ENCODE peak calls at places on chromosome 15, in nine cellular contexts. F, M, W, H, L, G, P, O and D are unnamed samples.

GRCh38 chr15:91192285-91193058 is 92.4 kb downstream of the SV2B start:
- DNase-seq in F (no peak), M (no peak), W (no peak), H (no peak), L (no peak), G (no peak), P (no peak), O (no peak), D (no peak)

GRCh38 chr15:69627548-69628158 is 175.0 kb downstream of the RPLP1 start:
- DNase-seq in F (no peak), M (no peak), W (no peak), H (no peak), L (no peak), G (no peak), P (no peak), O (no peak), D (no peak)

GRCh38 chr15:86608461-86608860 is 528.8 kb downstream of the AGBL1 start:
- DNase-seq in F (no peak), M (no peak), W (no peak), H (no peak), L (no peak), G (no peak), P (peak), O (peak), D (peak)

GRCh38 chr15:98561169-98561941 is 87.0 kb upstream of the IGF1R start:
- DNase-seq in F (no peak), M (no peak), W (no peak), H (no peak), L (no peak), G (no peak), P (no peak), O (no peak), D (no peak)

GRCh38 chr15:71335591-71335990 is 220.3 kb downstream of the THSD4 start:
- DNase-seq in F (no peak), M (no peak), W (no peak), H (no peak), L (no peak), G (no peak), P (no peak), O (no peak), D (no peak)

GRCh38 chr15:33126559-33127290 is 67.8 kb downstream of the FMN1 start:
- DNase-seq in F (peak), M (peak), W (no peak), H (peak), L (peak), G (peak), P (peak), O (peak), D (peak)

GRCh38 chr15:63718590-63719035 is 115.1 kb downstream of the HERC1 start:
- DNase-seq in F (peak), M (peak), W (no peak), H (no peak), L (no peak), G (no peak), P (peak), O (no peak), D (no peak)

GRCh38 chr15:85748176-85748575 is 46.5 kb downstream of the KLHL25 start:
- DNase-seq in F (no peak), M (no peak), W (no peak), H (no peak), L (no peak), G (no peak), P (no peak), O (no peak), D (no peak)

GRCh38 chr15:46296797-46297196 is 662.0 kb downstream of the SQOR start:
- DNase-seq in F (no peak), M (no peak), W (no peak), H (no peak), L (no peak), G (no peak), P (no peak), O (no peak), D (no peak)

GRCh38 chr15:79948095-79948695 is 22.8 kb downstream of the BCL2A1 start:
- DNase-seq in F (no peak), M (no peak), W (no peak), H (no peak), L (no peak), G (no peak), P (peak), O (no peak), D (no peak)

GRCh38 chr15:91158415-91159394 is 58.6 kb downstream of the SV2B start:
- DNase-seq in F (no peak), M (no peak), W (no peak), H (no peak), L (no peak), G (no peak), P (no peak), O (no peak), D (no peak)

GRCh38 chr15:83319771-83320170 is 35.3 kb upstream of the BNC1 start:
- DNase-seq in F (no peak), M (no peak), W (no peak), H (no peak), L (no peak), G (no peak), P (no peak), O (no peak), D (no peak)

GRCh38 chr15:80568876-80569605 is 126.1 kb upstream of the ABHD17C start:
- DNase-seq in F (no peak), M (no peak), W (no peak), H (no peak), L (no peak), G (no peak), P (no peak), O (no peak), D (no peak)

GRCh38 chr15:31360843-31361763 is 34.5 kb downstream of the KLF13 start:
- DNase-seq in F (no peak), M (no peak), W (peak), H (peak), L (no peak), G (peak), P (no peak), O (peak), D (peak)

GRCh38 chr15:33226559-33227181 is 32.2 kb upstream of the FMN1 start:
- DNase-seq in F (peak), M (peak), W (peak), H (peak), L (peak), G (peak), P (peak), O (peak), D (peak)

GRCh38 chr15:81502436-81502835 is 128.4 kb upstream of the TMC3 start:
- DNase-seq in F (no peak), M (peak), W (no peak), H (no peak), L (no peak), G (no peak), P (no peak), O (no peak), D (no peak)

GRCh38 chr15:36805278-36805677 is 225.9 kb downstream of the CDIN1 start:
- DNase-seq in F (no peak), M (no peak), W (no peak), H (no peak), L (no peak), G (no peak), P (no peak), O (no peak), D (no peak)

GRCh38 chr15:75775296-75776074 is 62.8 kb upstream of the CSPG4 start:
- DNase-seq in F (no peak), M (no peak), W (no peak), H (peak), L (peak), G (no peak), P (no peak), O (peak), D (peak)

GRCh38 chr15:29822100-29822684 is at the start of gene TJP1:
- DNase-seq in F (peak), M (peak), W (peak), H (no peak), L (no peak), G (peak), P (peak), O (peak), D (peak)

DNA sequence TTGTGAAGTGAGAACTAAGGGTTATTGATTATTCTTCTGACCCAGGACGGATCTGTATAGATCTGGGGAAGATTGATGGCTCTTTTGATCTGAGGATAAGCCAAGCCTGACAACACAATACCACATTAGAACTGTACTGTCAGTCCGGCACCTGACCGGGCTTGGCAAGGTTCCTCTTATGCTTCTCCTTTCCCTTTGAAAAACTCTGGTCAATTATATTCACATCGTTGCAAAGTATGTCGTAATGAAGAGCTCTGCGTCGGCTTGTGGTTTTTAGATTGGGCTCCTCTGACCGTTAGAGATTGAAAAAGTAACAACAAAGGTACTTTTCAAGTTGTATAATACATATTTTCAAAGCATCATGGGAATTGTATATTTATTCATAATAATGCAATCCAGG is 389.8 kb downstream of the NR2F2 start:
- DNase-seq in F (no peak), M (no peak), W (no peak), H (no peak), L (no peak), G (no peak), P (no peak), O (no peak), D (peak)
- TF ChIP-seq EZH2phosphoT487 in F (no peak), M (no peak), W (no peak), H (no peak), L (no peak), G (no peak), P (no peak), O (no peak), D (no peak)

GRCh38 chr15:48984021-48984420 is 20.3 kb upstream of the SHC4 start:
- DNase-seq in F (peak), M (no peak), W (no peak), H (no peak), L (no peak), G (no peak), P (no peak), O (no peak), D (no peak)

GRCh38 chr15:48989175-48989574 is 25.5 kb upstream of the SHC4 start:
- DNase-seq in F (no peak), M (no peak), W (no peak), H (no peak), L (no peak), G (no peak), P (no peak), O (no peak), D (no peak)

GRCh38 chr15:48984811-48985352 is 21.2 kb upstream of the SHC4 start:
- DNase-seq in F (no peak), M (peak), W (no peak), H (no peak), L (no peak), G (no peak), P (no peak), O (peak), D (no peak)

GRCh38 chr15:48987142-48987541 is 23.4 kb upstream of the SHC4 start:
- DNase-seq in F (no peak), M (no peak), W (no peak), H (no peak), L (no peak), G (no peak), P (no peak), O (no peak), D (no peak)

GRCh38 chr15:48986240-48986639 is 22.5 kb upstream of the SHC4 start:
- DNase-seq in F (no peak), M (no peak), W (no peak), H (no peak), L (no peak), G (no peak), P (no peak), O (no peak), D (no peak)
- H3K27ac ChIP-seq in F (no peak), M (no peak), W (no peak), H (no peak), L (no peak), G (no peak), P (no peak), O (no peak), D (no peak)

GRCh38 chr15:93362821-93363220 is 273.8 kb upstream of the RGMA start:
- DNase-seq in F (no peak), M (no peak), W (no peak), H (no peak), L (no peak), G (no peak), P (peak), O (peak), D (peak)
- H3K4me3 ChIP-seq in F (no peak), M (no peak), W (no peak), H (no peak), L (no peak), G (no peak), P (no peak), O (peak), D (no peak)

DNA sequence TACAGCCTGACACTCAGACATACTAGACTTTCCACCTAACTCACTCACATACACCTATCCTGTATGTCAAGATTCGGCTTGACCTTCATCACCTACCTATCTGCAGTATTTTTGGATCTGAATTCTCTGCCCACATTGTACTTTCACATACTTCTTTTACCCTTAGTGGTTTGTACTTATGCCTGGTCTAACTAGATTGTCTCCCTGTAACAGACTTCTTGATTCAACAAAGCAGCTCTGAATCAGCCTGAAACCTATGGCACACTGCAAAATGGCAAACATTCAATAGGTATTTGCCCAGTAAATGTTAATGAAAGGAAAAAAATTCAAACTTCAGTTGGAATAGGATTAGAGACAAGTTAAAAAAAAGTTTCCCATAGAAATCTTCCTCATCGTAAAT is 106.5 kb downstream of the UBE3A start:
- DNase-seq in F (no peak), M (no peak), W (no peak), H (no peak), L (no peak), G (no peak), P (no peak), O (no peak), D (no peak)
- TF ChIP-seq EZH2phosphoT487 in F (no peak), M (no peak), W (no peak), H (no peak), L (no peak), G (no peak), P (no peak), O (no peak), D (no peak)

GRCh38 chr15:50181983-50182232 is at the start of gene SLC27A2:
- DNase-seq in F (peak), M (no peak), W (no peak), H (no peak), L (peak), G (peak), P (peak), O (peak), D (peak)
- H3K27ac ChIP-seq in F (no peak), M (no peak), W (no peak), H (no peak), L (peak), G (no peak), P (peak), O (no peak), D (no peak)

GRCh38 chr15:60916674-60917468 is 312.2 kb downstream of the RORA start:
- DNase-seq in F (peak), M (peak), W (peak), H (peak), L (peak), G (peak), P (peak), O (peak), D (peak)
- H3K4me3 ChIP-seq in F (no peak), M (peak), W (no peak), H (no peak), L (no peak), G (no peak), P (no peak), O (no peak), D (no peak)

GRCh38 chr15:39665629-39666245 is 84.9 kb downstream of the THBS1 start:
- DNase-seq in F (no peak), M (no peak), W (no peak), H (no peak), L (no peak), G (no peak), P (no peak), O (peak), D (no peak)

GRCh38 chr15:39667382-39668127 is 86.7 kb downstream of the THBS1 start:
- DNase-seq in F (no peak), M (no peak), W (no peak), H (no peak), L (no peak), G (no peak), P (no peak), O (no peak), D (peak)

GRCh38 chr15:39668457-39668856 is 87.6 kb downstream of the THBS1 start:
- DNase-seq in F (no peak), M (no peak), W (no peak), H (no peak), L (no peak), G (no peak), P (no peak), O (no peak), D (no peak)

GRCh38 chr15:39663684-39664083 is 82.8 kb downstream of the THBS1 start:
- DNase-seq in F (no peak), M (peak), W (no peak), H (no peak), L (no peak), G (no peak), P (no peak), O (no peak), D (no peak)

DNA sequence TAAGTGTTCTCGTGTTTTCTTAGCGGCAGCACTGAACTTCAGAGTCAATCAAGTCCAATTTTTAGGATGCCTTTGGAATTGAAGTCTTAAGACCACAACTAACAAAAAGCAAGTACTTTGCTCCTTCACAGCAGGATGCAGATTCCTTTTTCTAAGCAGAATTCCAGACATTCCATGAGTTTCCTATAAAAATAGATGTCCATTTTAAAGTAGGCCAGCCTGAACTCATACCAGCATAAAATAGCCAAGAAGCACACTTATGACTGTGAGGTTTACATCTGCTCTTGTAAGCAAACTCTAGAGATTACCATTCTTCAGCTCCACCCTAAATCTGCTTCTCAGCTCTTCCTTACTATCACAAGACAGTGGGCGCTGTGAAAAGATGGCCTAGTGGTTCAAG is 85.8 kb downstream of the THBS1 start:
- DNase-seq in F (no peak), M (peak), W (no peak), H (no peak), L (no peak), G (no peak), P (no peak), O (peak), D (peak)
- TF ChIP-seq EZH2phosphoT487 in F (no peak), M (no peak), W (no peak), H (no peak), L (no peak), G (no peak), P (no peak), O (no peak), D (no peak)